ENCODE peak calls at places on chromosomes 11 and 22, in five cellular contexts. One of them, this sample, is unnamed.

GRCh38 chr11:926341-926916 is 759 bp downstream of the AP2A2 start:
- DNase-seq in suprapubic skin: no peak
- DNase-seq in body of pancreas: peak
- DNase-seq in keratinocyte: no peak
- DNase-seq in endothelial cell: peak
- DNase-seq in this sample: no peak

GRCh38 chr22:23828800-23829680 is 9.8 kb downstream of the DERL3 start:
- DNase-seq in endothelial cell: no peak
- DNase-seq in suprapubic skin: no peak
- DNase-seq in keratinocyte: no peak
- DNase-seq in body of pancreas: peak
- DNase-seq in this sample: no peak

GRCh38 chr11:128645968-128646367 is 47.9 kb upstream of the FLI1 start:
- DNase-seq in suprapubic skin: no peak
- DNase-seq in body of pancreas: no peak
- DNase-seq in endothelial cell: no peak
- DNase-seq in keratinocyte: no peak
- DNase-seq in this sample: no peak

GRCh38 chr11:34599406-34599901 is 21.4 kb upstream of the EHF start:
- DNase-seq in keratinocyte: peak
- DNase-seq in endothelial cell: no peak
- DNase-seq in suprapubic skin: no peak
- DNase-seq in body of pancreas: no peak
- DNase-seq in this sample: no peak

GRCh38 chr11:72308226-72309073 is 64.5 kb upstream of the PHOX2A start:
- DNase-seq in body of pancreas: peak
- DNase-seq in keratinocyte: peak
- DNase-seq in suprapubic skin: no peak
- DNase-seq in endothelial cell: no peak
- DNase-seq in this sample: no peak

GRCh38 chr22:19866665-19867009 is 12.0 kb upstream of the GNB1L start:
- DNase-seq in suprapubic skin: no peak
- DNase-seq in endothelial cell: no peak
- DNase-seq in keratinocyte: no peak
- DNase-seq in body of pancreas: no peak
- DNase-seq in this sample: no peak

GRCh38 chr11:72969894-72970335 is 155.7 kb downstream of the ATG16L2 start:
- DNase-seq in suprapubic skin: no peak
- DNase-seq in keratinocyte: no peak
- DNase-seq in body of pancreas: no peak
- DNase-seq in endothelial cell: no peak
- DNase-seq in this sample: no peak

GRCh38 chr11:3613998-3614741 is 27.6 kb downstream of the ART5 start:
- DNase-seq in keratinocyte: no peak
- DNase-seq in endothelial cell: no peak
- DNase-seq in suprapubic skin: no peak
- DNase-seq in body of pancreas: no peak
- DNase-seq in this sample: no peak

GRCh38 chr11:128624269-128625170 is 37.2 kb upstream of the ETS1 start:
- DNase-seq in suprapubic skin: no peak
- DNase-seq in keratinocyte: no peak
- DNase-seq in endothelial cell: no peak
- DNase-seq in body of pancreas: peak
- DNase-seq in this sample: no peak

GRCh38 chr11:46001427-46002049 is 79.1 kb downstream of the LARGE2 start:
- DNase-seq in keratinocyte: no peak
- DNase-seq in suprapubic skin: no peak
- DNase-seq in body of pancreas: no peak
- DNase-seq in endothelial cell: no peak
- DNase-seq in this sample: no peak

GRCh38 chr11:94128171-94128745 is 383 bp upstream of the PANX1 start:
- DNase-seq in body of pancreas: peak
- DNase-seq in endothelial cell: peak
- DNase-seq in suprapubic skin: no peak
- DNase-seq in keratinocyte: no peak
- DNase-seq in this sample: no peak

GRCh38 chr22:42353883-42354727 is 78.1 kb downstream of the NFAM1 start:
- DNase-seq in body of pancreas: peak
- DNase-seq in suprapubic skin: no peak
- DNase-seq in keratinocyte: no peak
- DNase-seq in endothelial cell: peak
- DNase-seq in this sample: no peak

GRCh38 chr11:83020942-83021779 is 50.5 kb downstream of the RAB30 start:
- DNase-seq in body of pancreas: no peak
- DNase-seq in suprapubic skin: no peak
- DNase-seq in keratinocyte: no peak
- DNase-seq in endothelial cell: no peak
- DNase-seq in this sample: no peak

GRCh38 chr11:87036756-87037449 is 831 bp upstream of the TMEM135 start:
- DNase-seq in body of pancreas: no peak
- DNase-seq in keratinocyte: no peak
- DNase-seq in suprapubic skin: no peak
- DNase-seq in endothelial cell: no peak
- DNase-seq in this sample: peak

GRCh38 chr22:49764151-49764581 is 63.5 kb downstream of the BRD1 start:
- DNase-seq in keratinocyte: no peak
- DNase-seq in endothelial cell: no peak
- DNase-seq in body of pancreas: no peak
- DNase-seq in suprapubic skin: no peak
- DNase-seq in this sample: peak

GRCh38 chr11:19311306-19312030 is 70.7 kb upstream of the E2F8 start:
- DNase-seq in suprapubic skin: no peak
- DNase-seq in body of pancreas: peak
- DNase-seq in keratinocyte: no peak
- DNase-seq in endothelial cell: peak
- DNase-seq in this sample: peak

GRCh38 chr22:39205344-39206021 is 39.3 kb downstream of the PDGFB start:
- DNase-seq in keratinocyte: no peak
- DNase-seq in endothelial cell: no peak
- DNase-seq in suprapubic skin: peak
- DNase-seq in body of pancreas: peak
- DNase-seq in this sample: no peak

GRCh38 chr11:7516488-7516887 is 2.7 kb downstream of the PPFIBP2 start:
- DNase-seq in keratinocyte: no peak
- DNase-seq in endothelial cell: no peak
- DNase-seq in suprapubic skin: no peak
- DNase-seq in body of pancreas: no peak
- DNase-seq in this sample: no peak

GRCh38 chr11:129208863-129209262 is 16.7 kb upstream of the ARHGAP32 start:
- DNase-seq in body of pancreas: no peak
- DNase-seq in keratinocyte: no peak
- DNase-seq in suprapubic skin: no peak
- DNase-seq in endothelial cell: no peak
- DNase-seq in this sample: no peak

GRCh38 chr11:121443688-121444275 is 8.3 kb upstream of the SORL1 start:
- DNase-seq in endothelial cell: no peak
- DNase-seq in body of pancreas: no peak
- DNase-seq in keratinocyte: no peak
- DNase-seq in suprapubic skin: no peak
- DNase-seq in this sample: no peak

GRCh38 chr11:17794981-17795380 is 60.4 kb downstream of the KCNC1 start:
- DNase-seq in body of pancreas: no peak
- DNase-seq in endothelial cell: no peak
- DNase-seq in keratinocyte: no peak
- DNase-seq in suprapubic skin: no peak
- DNase-seq in this sample: no peak

GRCh38 chr22:49657275-49657973 is 170.2 kb downstream of the BRD1 start:
- DNase-seq in endothelial cell: peak
- DNase-seq in body of pancreas: peak
- DNase-seq in suprapubic skin: peak
- DNase-seq in keratinocyte: no peak
- DNase-seq in this sample: no peak

GRCh38 chr11:73566977-73567755 is 30.7 kb downstream of the FAM168A start:
- DNase-seq in keratinocyte: no peak
- DNase-seq in body of pancreas: no peak
- DNase-seq in suprapubic skin: no peak
- DNase-seq in endothelial cell: no peak
- DNase-seq in this sample: no peak

GRCh38 chr11:86218125-86219081 is 26.1 kb upstream of the EED start:
- DNase-seq in keratinocyte: no peak
- DNase-seq in body of pancreas: peak
- DNase-seq in endothelial cell: peak
- DNase-seq in suprapubic skin: no peak
- DNase-seq in this sample: peak

GRCh38 chr22:39656495-39657490 is 86.2 kb downstream of the CACNA1I start:
- DNase-seq in endothelial cell: no peak
- DNase-seq in body of pancreas: peak
- DNase-seq in suprapubic skin: no peak
- DNase-seq in keratinocyte: no peak
- DNase-seq in this sample: no peak

GRCh38 chr11:115390441-115390840 is 113.8 kb downstream of the CADM1 start:
- DNase-seq in body of pancreas: no peak
- DNase-seq in endothelial cell: no peak
- DNase-seq in keratinocyte: no peak
- DNase-seq in suprapubic skin: no peak
- DNase-seq in this sample: no peak

GRCh38 chr11:113896156-113896879 is 8.3 kb upstream of the HTR3B start:
- DNase-seq in suprapubic skin: no peak
- DNase-seq in body of pancreas: peak
- DNase-seq in keratinocyte: no peak
- DNase-seq in endothelial cell: peak
- DNase-seq in this sample: no peak

GRCh38 chr11:83438438-83438837 is 152.3 kb upstream of the CCDC90B start:
- DNase-seq in endothelial cell: no peak
- DNase-seq in keratinocyte: no peak
- DNase-seq in suprapubic skin: no peak
- DNase-seq in body of pancreas: no peak
- DNase-seq in this sample: no peak

GRCh38 chr11:111531687-111532364 is 8.7 kb upstream of the LAYN start:
- DNase-seq in suprapubic skin: no peak
- DNase-seq in endothelial cell: no peak
- DNase-seq in keratinocyte: peak
- DNase-seq in body of pancreas: no peak
- DNase-seq in this sample: no peak

GRCh38 chr22:20922141-20922751 is 5.0 kb downstream of the CRKL start:
- DNase-seq in suprapubic skin: peak
- DNase-seq in keratinocyte: no peak
- DNase-seq in endothelial cell: no peak
- DNase-seq in body of pancreas: no peak
- DNase-seq in this sample: no peak

GRCh38 chr22:27796829-27797792 is 4.4 kb downstream of the MN1 start:
- DNase-seq in keratinocyte: no peak
- DNase-seq in endothelial cell: no peak
- DNase-seq in body of pancreas: no peak
- DNase-seq in suprapubic skin: no peak
- DNase-seq in this sample: no peak

GRCh38 chr11:61581030-61581928 is at the start of gene SYT7:
- DNase-seq in body of pancreas: peak
- DNase-seq in keratinocyte: peak
- DNase-seq in endothelial cell: peak
- DNase-seq in suprapubic skin: peak
- DNase-seq in this sample: peak
- TF ChIP-seq CTCF in body of pancreas: no peak
- TF ChIP-seq CTCF in keratinocyte: no peak
- TF ChIP-seq CTCF in endothelial cell: peak
- TF ChIP-seq CTCF in suprapubic skin: no peak
- TF ChIP-seq CTCF in this sample: peak

GRCh38 chr11:26827567-26828037 is 105.7 kb upstream of the SLC5A12 start:
- DNase-seq in body of pancreas: peak
- DNase-seq in keratinocyte: no peak
- DNase-seq in suprapubic skin: no peak
- DNase-seq in endothelial cell: no peak
- DNase-seq in this sample: no peak
- TF ChIP-seq CTCF in body of pancreas: no peak
- TF ChIP-seq CTCF in keratinocyte: no peak
- TF ChIP-seq CTCF in suprapubic skin: no peak
- TF ChIP-seq CTCF in endothelial cell: no peak
- TF ChIP-seq CTCF in this sample: no peak

DNA sequence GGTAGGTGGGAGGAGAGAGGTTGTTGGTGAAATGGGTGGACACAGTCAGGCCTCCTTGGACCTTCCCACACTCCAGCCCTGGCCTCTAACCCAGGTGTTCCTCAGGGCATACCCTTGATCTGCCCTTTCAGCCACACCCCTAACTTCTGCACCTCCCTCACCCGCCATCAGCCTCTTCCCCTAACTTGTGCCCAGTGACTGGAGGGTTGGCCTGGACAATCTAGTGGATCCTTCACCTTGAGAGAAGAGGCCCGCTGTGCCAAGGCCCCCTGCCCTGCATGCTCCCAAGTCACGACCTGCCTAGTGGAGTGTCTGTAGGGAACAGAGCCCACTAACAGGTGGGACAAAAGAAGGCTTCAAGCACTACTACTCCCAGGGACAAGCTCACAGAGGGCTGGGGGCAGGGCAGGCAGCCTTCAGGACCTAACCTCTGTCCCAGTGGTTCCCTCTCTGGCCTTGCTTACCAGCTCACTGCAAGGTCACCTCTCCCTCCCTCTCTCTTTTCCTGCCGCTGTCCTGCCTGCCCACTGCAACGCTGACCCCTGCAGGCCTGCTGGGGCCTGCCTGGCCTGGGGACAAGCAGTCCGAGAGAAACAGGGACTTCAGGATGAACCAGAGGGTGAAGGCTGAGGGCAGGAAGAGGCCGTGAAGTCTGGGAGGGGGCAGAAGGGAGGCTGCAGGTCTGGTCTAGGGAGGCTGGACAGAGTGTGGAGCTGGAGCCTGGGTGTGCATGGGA is 3.3 kb downstream of the SYT7 start:
- DNase-seq in suprapubic skin: no peak
- DNase-seq in body of pancreas: no peak
- DNase-seq in endothelial cell: peak
- DNase-seq in keratinocyte: no peak
- DNase-seq in this sample: peak
- TF ChIP-seq CTCF in suprapubic skin: no peak
- TF ChIP-seq CTCF in body of pancreas: no peak
- TF ChIP-seq CTCF in endothelial cell: no peak
- TF ChIP-seq CTCF in keratinocyte: no peak
- TF ChIP-seq CTCF in this sample: peak

GRCh38 chr11:33242575-33242974 is 14.6 kb upstream of the HIPK3 start:
- DNase-seq in keratinocyte: no peak
- DNase-seq in endothelial cell: no peak
- DNase-seq in body of pancreas: no peak
- DNase-seq in suprapubic skin: no peak
- DNase-seq in this sample: no peak
- TF ChIP-seq CTCF in keratinocyte: no peak
- TF ChIP-seq CTCF in endothelial cell: no peak
- TF ChIP-seq CTCF in body of pancreas: no peak
- TF ChIP-seq CTCF in suprapubic skin: no peak
- TF ChIP-seq CTCF in this sample: no peak

DNA sequence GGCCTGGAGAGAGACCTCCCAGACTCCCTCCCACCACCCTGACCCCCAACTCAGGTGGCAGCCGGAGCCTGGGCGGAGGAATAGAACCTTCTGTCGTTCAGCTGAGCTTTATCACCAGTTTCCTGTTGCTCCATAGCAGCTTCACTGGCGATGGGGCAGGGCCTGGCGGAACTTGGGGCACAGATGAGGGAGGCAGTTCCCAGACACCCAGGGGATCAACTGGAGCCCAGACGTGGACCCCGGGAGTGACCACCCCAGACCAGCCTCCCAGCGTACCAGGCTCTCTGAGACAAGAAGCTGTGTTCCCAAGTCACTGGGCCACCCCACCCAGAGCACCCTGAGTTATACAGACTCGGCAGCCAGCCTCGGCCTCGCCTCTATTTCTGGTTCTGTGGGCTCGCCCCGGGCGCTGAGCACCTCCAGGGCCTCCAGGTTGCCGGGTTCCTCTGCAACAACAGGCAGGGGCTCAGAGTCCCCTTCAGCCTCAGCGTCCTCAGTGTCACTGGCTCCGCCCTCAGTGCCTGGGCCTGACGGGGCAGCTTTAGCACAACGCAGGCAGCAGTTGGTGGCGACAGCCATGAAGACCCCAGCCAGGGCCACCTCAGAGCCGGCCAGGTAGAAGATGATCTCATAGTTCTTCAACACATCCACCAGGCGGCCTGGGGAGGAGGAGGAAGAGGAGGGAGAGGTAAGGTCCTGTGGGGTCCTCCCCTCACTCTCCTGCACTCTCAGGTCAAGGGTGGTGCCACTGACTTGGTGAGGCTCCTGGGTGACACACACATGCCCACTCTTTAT is 5.7 kb downstream of the SLC16A8 start:
- DNase-seq in endothelial cell: no peak
- DNase-seq in body of pancreas: no peak
- DNase-seq in suprapubic skin: no peak
- DNase-seq in keratinocyte: no peak
- DNase-seq in this sample: no peak
- TF ChIP-seq CTCF in endothelial cell: no peak
- TF ChIP-seq CTCF in body of pancreas: no peak
- TF ChIP-seq CTCF in suprapubic skin: no peak
- TF ChIP-seq CTCF in keratinocyte: no peak
- TF ChIP-seq CTCF in this sample: no peak

This sample was measured in progenitor cell of endocrine pancreas.